ENCODE peak calls at places on chromosomes 16 and 17, in four cellular contexts. D is NCI-H2081; T is NCI-H69; Y is stimulated activated CD4-positive, alpha-beta T cell treated with anti-CD3 and anti-CD28 coated beads, TNF-alpha, amount 100 ng/mL, for 4 hours. H is an unnamed sample.

GRCh38 chr17:2373179-2373578 is 27.7 kb downstream of the MNT start:
- DNase-seq in T (no peak), D (no peak), Y (no peak), H (no peak)

GRCh38 chr17:72677108-72677507 is 415.4 kb downstream of the SLC39A11 start:
- DNase-seq in Y (no peak), T (no peak), D (no peak), H (no peak)

GRCh38 chr16:68289202-68289601 is 21.5 kb downstream of the SLC7A6OS start:
- DNase-seq in T (no peak), D (no peak), Y (no peak), H (no peak)

GRCh38 chr16:10558746-10559641 is 21.4 kb downstream of the EMP2 start:
- DNase-seq in D (no peak), Y (no peak), T (no peak), H (no peak)

GRCh38 chr16:3223913-3224515 is 10.9 kb downstream of the ZNF200 start:
- DNase-seq in D (no peak), Y (no peak), T (no peak), H (no peak)

GRCh38 chr17:64387545-64388171 is 3.0 kb downstream of the PECAM1 start:
- DNase-seq in Y (no peak), T (no peak), D (no peak), H (no peak)

GRCh38 chr17:37301288-37301687 is 74.5 kb upstream of the C17orf78 start:
- DNase-seq in T (peak), D (no peak), Y (no peak), H (no peak)

GRCh38 chr17:75001915-75002843 is 10.3 kb upstream of the MRPL58 start:
- DNase-seq in T (peak), Y (no peak), D (peak), H (no peak)

GRCh38 chr17:17381438-17382059 is 78.4 kb downstream of the NT5M start:
- DNase-seq in D (no peak), T (no peak), Y (no peak), H (no peak)

GRCh38 chr17:14749269-14749668 is 448.4 kb downstream of the HS3ST3B1 start:
- DNase-seq in Y (no peak), T (no peak), D (no peak), H (no peak)

GRCh38 chr17:40056379-40057005 is 2.3 kb upstream of the MED24 start:
- DNase-seq in D (no peak), T (peak), Y (no peak), H (no peak)

GRCh38 chr17:45784583-45785372 is 658 bp downstream of the CRHR1 start:
- DNase-seq in D (peak), Y (no peak), T (peak), H (no peak)

GRCh38 chr17:64038331-64039105 is 18.1 kb upstream of the ICAM2 start:
- DNase-seq in Y (no peak), T (no peak), D (no peak), H (no peak)

GRCh38 chr16:75789237-75789636 is 62.9 kb upstream of the CPHXL start:
- DNase-seq in D (peak), Y (no peak), T (peak), H (no peak)

GRCh38 chr17:63543822-63544420 is 6.4 kb upstream of the DCAF7 start:
- DNase-seq in Y (no peak), T (no peak), D (no peak), H (no peak)